ENCODE peak calls at places on chromosomes 4 and X, in ten cellular contexts. L is endothelial cell of umbilical vein; H is NCI-H2171; S is stimulated activated naive B cell treated with anti-CD40 and anti-IgM and Interleukin-4, amounts not matched to agents 10 μg/mL and 1 μg/mL and 100 μg/mL, for 72 hours; V is stimulated activated CD4-positive, alpha-beta T cell treated with anti-CD3 and anti-CD28 coated beads, Interleukin-15, amount 100 ng/mL, for 1 hour; Q is islet precursor cell; X is bronchial epithelial cell; A is kidney tubule cell; R is aorta; K is stimulated activated CD8-positive, alpha-beta memory T cell treated with anti-CD3 and anti-CD28 coated beads, Interleukin-2, amount 100 ng/mL, for 48 hours. I is an unnamed sample.
A peak's percentile ranks its signal among the peaks of the same experiment; 100 is the strongest.

GRCh38 chr4:173991321-173991720 is 292.1 kb downstream of the FBXO8 start:
- DNase-seq in L (no peak), H (no peak), S (no peak), V (no peak), Q (no peak), X (no peak), A (no peak), R (no peak), K (no peak), I (no peak)

GRCh38 chr4:7960790-7961655 is 21.4 kb upstream of the AFAP1 start:
- DNase-seq in L (peak; percentile 96), H (no peak), S (peak; percentile 71), V (no peak), Q (peak; percentile 60), X (peak; percentile 80), A (peak; percentile 85), R (no peak), K (peak; percentile 76), I (no peak)

GRCh38 chr4:100986360-100986868 is 360.9 kb downstream of the PPP3CA start:
- DNase-seq in L (no peak), H (no peak), S (no peak), V (no peak), Q (peak; percentile 84), X (no peak), A (peak; percentile 87), R (no peak), K (no peak), I (no peak)

GRCh38 chr4:53281438-53281837 is 84.4 kb downstream of the SCFD2 start:
- DNase-seq in L (no peak), H (peak; percentile 7), S (no peak), V (no peak), Q (no peak), X (no peak), A (no peak), R (no peak), K (no peak), I (no peak)

GRCh38 chr4:84497220-84497834 is 1.8 kb downstream of the NKX6-1 start:
- DNase-seq in L (no peak), H (no peak), S (no peak), V (no peak), Q (no peak), X (no peak), A (no peak), R (peak; percentile 79), K (no peak), I (no peak)

GRCh38 chr4:69073375-69073774 is 22.9 kb upstream of the UGT2B7 start:
- DNase-seq in L (no peak), H (no peak), S (no peak), V (no peak), Q (no peak), X (no peak), A (no peak), R (no peak), K (no peak), I (no peak)

GRCh38 chrX:55801811-55802210 is 84.3 kb downstream of the RRAGB start:
- DNase-seq in L (no peak), H (no peak), S (no peak), V (no peak), Q (no peak), X (no peak), A (no peak), R (no peak), K (no peak), I (no peak)

GRCh38 chr4:24805036-24805435 is 9.7 kb downstream of the SOD3 start:
- DNase-seq in L (no peak), H (no peak), S (no peak), V (no peak), Q (no peak), X (peak; percentile 74), A (no peak), R (no peak), K (no peak), I (no peak)

GRCh38 chrX:29187264-29187663 is 600.0 kb downstream of the IL1RAPL1 start:
- DNase-seq in L (no peak), H (no peak), S (no peak), V (no peak), Q (no peak), X (no peak), A (no peak), R (no peak), K (no peak), I (no peak)

GRCh38 chr4:25925486-25926201 is 11.6 kb downstream of the SMIM20 start:
- DNase-seq in L (peak; percentile 29), H (no peak), S (peak; percentile 13), V (peak; percentile 8), Q (no peak), X (peak; percentile 35), A (peak; percentile 28), R (no peak), K (peak; percentile 18), I (peak; percentile 65)

GRCh38 chrX:123849096-123849495 is 10.8 kb upstream of the XIAP start:
- DNase-seq in L (no peak), H (no peak), S (no peak), V (no peak), Q (no peak), X (no peak), A (no peak), R (no peak), K (no peak), I (no peak)

GRCh38 chrX:137479394-137479793 is 86.5 kb upstream of the ZIC3 start:
- DNase-seq in L (no peak), H (peak; percentile 0), S (no peak), V (no peak), Q (no peak), X (no peak), A (no peak), R (no peak), K (no peak), I (no peak)

GRCh38 chr4:156751486-156751885 is 220.1 kb downstream of the PDGFC start:
- DNase-seq in L (peak; percentile 65), H (no peak), S (no peak), V (no peak), Q (no peak), X (peak; percentile 62), A (peak; percentile 43), R (no peak), K (no peak), I (no peak)

GRCh38 chr4:122842984-122843531 is 16.4 kb downstream of the FGF2 start:
- DNase-seq in L (no peak), H (no peak), S (no peak), V (no peak), Q (peak; percentile 86), X (no peak), A (no peak), R (no peak), K (no peak), I (no peak)

GRCh38 chr4:70994387-70995099 is 1.1 kb downstream of the DCK start:
- DNase-seq in L (no peak), H (no peak), S (no peak), V (no peak), Q (no peak), X (no peak), A (no peak), R (no peak), K (no peak), I (no peak)

GRCh38 chrX:121579016-121579760 is 531.8 kb downstream of the GLUD2 start:
- DNase-seq in L (peak; percentile 1), H (no peak), S (no peak), V (no peak), Q (no peak), X (peak; percentile 26), A (peak; percentile 29), R (no peak), K (no peak), I (no peak)

GRCh38 chr4:1472148-1472797 is 66.0 kb upstream of the NKX1-1 start:
- DNase-seq in L (no peak), H (no peak), S (no peak), V (no peak), Q (no peak), X (no peak), A (no peak), R (peak; percentile 73), K (no peak), I (no peak)

GRCh38 chr4:19776021-19776459 is 475.7 kb upstream of the SLIT2 start:
- DNase-seq in L (peak; percentile 96), H (no peak), S (no peak), V (no peak), Q (peak; percentile 70), X (peak; percentile 97), A (peak; percentile 100), R (no peak), K (no peak), I (no peak)

GRCh38 chr4:72295966-72296557 is 264.3 kb downstream of the NPFFR2 start:
- DNase-seq in L (peak; percentile 56), H (no peak), S (no peak), V (no peak), Q (no peak), X (peak; percentile 57), A (peak; percentile 63), R (no peak), K (no peak), I (no peak)

GRCh38 chrX:115896362-115896761 is 274.2 kb upstream of the AGTR2 start:
- DNase-seq in L (no peak), H (no peak), S (no peak), V (no peak), Q (no peak), X (no peak), A (no peak), R (no peak), K (no peak), I (no peak)

GRCh38 chr4:74897390-74897789 is 35.5 kb upstream of the PARM1 start:
- DNase-seq in L (no peak), H (no peak), S (no peak), V (no peak), Q (no peak), X (peak; percentile 88), A (no peak), R (no peak), K (no peak), I (no peak)

GRCh38 chr4:48141048-48141447 is 7.0 kb upstream of the TXK start:
- DNase-seq in L (peak; percentile 56), H (no peak), S (no peak), V (no peak), Q (no peak), X (peak; percentile 54), A (peak; percentile 47), R (no peak), K (no peak), I (no peak)

GRCh38 chr4:136355970-136356369 is 1176.3 kb downstream of the PCDH18 start:
- DNase-seq in L (no peak), H (no peak), S (no peak), V (no peak), Q (no peak), X (no peak), A (no peak), R (no peak), K (no peak), I (no peak)

GRCh38 chr4:82905205-82905604 is 4.7 kb downstream of the THAP9 start:
- DNase-seq in L (peak; percentile 58), H (no peak), S (peak; percentile 13), V (no peak), Q (no peak), X (peak; percentile 82), A (peak; percentile 81), R (no peak), K (no peak), I (no peak)

GRCh38 chr4:54400802-54401201 is 171.7 kb downstream of the PDGFRA start:
- DNase-seq in L (peak; percentile 85), H (no peak), S (no peak), V (no peak), Q (no peak), X (peak; percentile 47), A (peak; percentile 11), R (no peak), K (no peak), I (no peak)

GRCh38 chr4:168498259-168498658 is 1.4 kb downstream of the PALLD start:
- DNase-seq in L (no peak), H (no peak), S (no peak), V (no peak), Q (no peak), X (no peak), A (no peak), R (no peak), K (no peak), I (no peak)

GRCh38 chrX:49290215-49290614 is 13.2 kb upstream of the GAGE10 start:
- DNase-seq in L (no peak), H (no peak), S (no peak), V (no peak), Q (no peak), X (no peak), A (no peak), R (no peak), K (no peak), I (no peak)

GRCh38 chrX:137033774-137034507 is at the start of gene GPR101:
- DNase-seq in L (no peak), H (no peak), S (no peak), V (no peak), Q (no peak), X (no peak), A (no peak), R (no peak), K (no peak), I (no peak)